ENCODE peak calls at places on chromosomes 12 and 14, in eight cellular contexts. W is heart left ventricle; O is CD4-positive, alpha-beta T cell; A is left ventricle myocardium inferior; B is upper lobe of right lung; Z is MCF 10A; U is suprapubic skin; J is CD14-positive monocyte. V is an unnamed sample.

GRCh38 chr14:24312736-24313507 is 1.6 kb downstream of the LTB4R start:
- DNase-seq in J (peak), W (peak), A (no peak), U (no peak), O (no peak), B (no peak), Z (no peak), V (no peak)

GRCh38 chr12:93387780-93388179 is 10.1 kb downstream of the NUDT4 start:
- DNase-seq in A (no peak), O (no peak), Z (no peak), U (no peak), B (no peak), W (no peak), J (no peak), V (no peak)

GRCh38 chr12:4829793-4830162 is 79.9 kb upstream of the KCNA1 start:
- DNase-seq in U (no peak), J (no peak), O (no peak), W (no peak), B (no peak), A (no peak), Z (no peak), V (no peak)

GRCh38 chr12:6946033-6946919 is 2.5 kb downstream of the C12orf57 start:
- DNase-seq in U (no peak), O (peak), J (no peak), A (no peak), W (no peak), Z (peak), B (peak), V (no peak)

GRCh38 chr12:114328292-114328691 is 77.7 kb downstream of the TBX5 start:
- DNase-seq in W (no peak), Z (no peak), U (no peak), B (no peak), J (no peak), O (no peak), A (no peak), V (no peak)

GRCh38 chr12:124636138-124636968 is 68.9 kb upstream of the NCOR2 start:
- DNase-seq in B (no peak), Z (peak), W (peak), O (peak), J (peak), A (no peak), U (no peak), V (no peak)

GRCh38 chr12:105983622-105984325 is 155.0 kb downstream of the NUAK1 start:
- DNase-seq in J (no peak), W (no peak), B (no peak), A (no peak), U (no peak), O (no peak), Z (no peak), V (no peak)

GRCh38 chr12:4120316-4120920 is 153.1 kb upstream of the CCND2 start:
- DNase-seq in B (no peak), O (no peak), U (no peak), J (no peak), W (no peak), Z (no peak), A (no peak), V (no peak)

GRCh38 chr12:54980341-54980740 is 4.2 kb downstream of the TESPA1 start:
- DNase-seq in J (no peak), U (no peak), A (no peak), Z (no peak), W (no peak), B (no peak), O (peak), V (no peak)

GRCh38 chr12:91940322-91940721 is 205.3 kb downstream of the BTG1 start:
- DNase-seq in J (no peak), B (no peak), U (no peak), A (no peak), W (no peak), Z (no peak), O (no peak), V (no peak)

GRCh38 chr12:11746024-11746771 is 96.7 kb downstream of the ETV6 start:
- DNase-seq in Z (peak), J (peak), W (no peak), B (no peak), O (no peak), U (no peak), A (no peak), V (no peak)

GRCh38 chr14:68979722-68980552 is 835 bp upstream of the ACTN1 start:
- DNase-seq in O (no peak), B (peak), W (peak), J (no peak), A (peak), Z (peak), U (peak), V (no peak)

GRCh38 chr12:100555722-100556121 is 17.8 kb upstream of the GAS2L3 start:
- DNase-seq in Z (peak), O (no peak), A (no peak), B (no peak), U (no peak), W (no peak), J (no peak), V (no peak)

GRCh38 chr14:64611358-64612020 is 61.7 kb downstream of the PPP1R36 start:
- DNase-seq in U (no peak), W (no peak), O (no peak), B (no peak), Z (no peak), A (no peak), J (no peak), V (no peak)

GRCh38 chr12:31362115-31362758 is 36.3 kb upstream of the SINHCAF start:
- DNase-seq in A (no peak), B (no peak), U (no peak), O (no peak), Z (no peak), W (no peak), J (no peak), V (no peak)

GRCh38 chr12:46268349-46268616 is 560 bp downstream of the SLC38A1 start:
- DNase-seq in U (no peak), A (no peak), J (no peak), B (peak), W (no peak), Z (no peak), O (peak), V (no peak)

GRCh38 chr14:56004807-56005579 is 113.2 kb upstream of the PELI2 start:
- DNase-seq in B (no peak), A (no peak), U (no peak), W (peak), J (peak), Z (no peak), O (no peak), V (no peak)

DNA sequence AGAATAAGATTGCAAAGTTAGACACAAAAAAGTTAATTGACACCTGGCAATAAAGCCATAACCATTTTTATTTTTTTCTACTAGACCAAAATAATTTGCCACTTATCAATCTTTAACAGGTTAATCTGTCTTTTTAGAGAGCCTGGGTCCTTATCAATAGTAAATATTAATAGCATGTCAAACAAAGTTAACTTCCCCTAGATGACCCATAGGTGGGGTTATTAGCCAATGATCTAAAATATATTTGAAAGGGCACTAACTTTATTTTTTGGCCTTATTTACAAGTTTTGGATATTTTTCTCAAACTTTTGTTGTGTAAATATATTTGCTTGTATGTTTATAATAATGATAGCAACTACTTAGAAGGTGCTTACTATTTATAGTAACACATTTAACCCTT is 3.9 kb downstream of the ANKRD33 start:
- DNase-seq in A (no peak), O (no peak), B (no peak), U (no peak), Z (no peak), W (no peak), J (no peak), V (no peak)
- TF ChIP-seq CTCF in A (peak), O (no peak), B (peak), U (no peak), Z (peak), W (peak), J (peak), V (peak)

GRCh38 chr14:94867209-94867608 is 97.3 kb upstream of the GSC start:
- DNase-seq in B (no peak), A (no peak), J (no peak), Z (no peak), U (no peak), O (no peak), W (no peak), V (no peak)

GRCh38 chr14:94863366-94863765 is 93.5 kb upstream of the GSC start:
- DNase-seq in Z (no peak), A (no peak), J (no peak), W (no peak), U (no peak), O (no peak), B (no peak), V (no peak)

GRCh38 chr14:94867931-94868597 is 98.2 kb upstream of the GSC start:
- DNase-seq in Z (peak), A (no peak), J (no peak), U (no peak), B (no peak), O (no peak), W (no peak), V (no peak)

DNA sequence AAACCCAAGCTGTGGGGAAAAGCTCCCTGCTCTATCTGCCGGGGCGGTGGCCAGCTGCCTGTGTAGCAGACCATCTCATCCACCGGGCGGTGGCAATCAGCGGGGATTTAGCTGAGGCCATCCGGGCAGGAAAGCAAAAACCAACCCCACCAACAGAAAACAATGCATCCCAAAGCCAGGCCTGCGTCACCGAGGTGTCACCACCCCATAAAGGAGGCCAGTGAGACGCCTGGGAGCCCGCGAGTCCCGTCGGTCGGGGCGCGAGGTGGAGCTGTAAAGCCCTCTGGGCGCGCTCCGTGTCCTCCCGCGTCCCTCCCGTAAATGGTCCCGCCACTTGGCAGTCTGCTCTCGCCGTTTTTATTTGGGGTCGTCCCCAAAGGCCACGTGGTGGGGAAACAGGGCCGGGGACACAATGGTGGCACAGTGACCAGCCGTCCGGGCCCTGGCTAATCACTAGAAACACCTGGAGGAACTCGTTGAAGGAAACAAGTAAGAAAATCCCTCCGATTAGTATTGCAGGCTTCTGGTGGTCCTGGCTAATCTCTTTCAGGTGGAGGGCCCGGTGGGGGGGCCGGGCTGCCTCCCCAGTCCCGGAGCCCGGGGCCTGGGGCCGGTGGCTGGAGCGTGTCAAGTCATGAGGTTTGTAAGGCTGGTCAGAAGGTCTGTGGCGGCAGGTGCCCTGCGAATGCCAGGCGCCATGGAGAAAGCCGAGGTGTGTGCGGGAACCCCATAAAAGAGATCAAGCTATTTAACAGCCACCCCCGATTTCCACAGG is 94.7 kb upstream of the GSC start:
- DNase-seq in Z (no peak), A (no peak), O (no peak), W (peak), B (no peak), U (no peak), J (no peak), V (no peak)
- TF ChIP-seq CTCF in Z (no peak), A (no peak), O (no peak), W (no peak), B (no peak), U (no peak), J (no peak), V (no peak)

DNA sequence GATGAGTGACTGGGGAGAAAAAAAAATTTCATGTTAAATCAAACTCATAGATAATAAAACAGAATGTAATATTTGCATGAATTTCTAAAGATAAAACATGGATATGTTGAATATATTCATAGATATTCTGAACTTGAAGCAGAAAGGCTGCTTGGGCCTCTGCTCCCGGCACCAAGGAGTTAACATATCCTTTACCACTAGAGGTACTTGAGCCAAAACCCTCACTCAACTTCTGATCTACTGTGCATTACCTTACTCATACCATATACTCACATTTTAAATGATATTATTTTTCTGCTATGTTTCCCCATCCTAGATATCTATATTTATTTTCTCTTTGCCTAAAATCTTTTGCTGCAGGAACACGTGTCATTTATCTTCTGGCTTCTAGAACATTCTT is 14.9 kb downstream of the AREL1 start:
- DNase-seq in W (no peak), O (no peak), B (no peak), A (no peak), U (no peak), Z (no peak), J (no peak), V (no peak)
- TF ChIP-seq CTCF in W (no peak), O (no peak), B (no peak), A (no peak), U (no peak), Z (no peak), J (no peak), V (no peak)

DNA sequence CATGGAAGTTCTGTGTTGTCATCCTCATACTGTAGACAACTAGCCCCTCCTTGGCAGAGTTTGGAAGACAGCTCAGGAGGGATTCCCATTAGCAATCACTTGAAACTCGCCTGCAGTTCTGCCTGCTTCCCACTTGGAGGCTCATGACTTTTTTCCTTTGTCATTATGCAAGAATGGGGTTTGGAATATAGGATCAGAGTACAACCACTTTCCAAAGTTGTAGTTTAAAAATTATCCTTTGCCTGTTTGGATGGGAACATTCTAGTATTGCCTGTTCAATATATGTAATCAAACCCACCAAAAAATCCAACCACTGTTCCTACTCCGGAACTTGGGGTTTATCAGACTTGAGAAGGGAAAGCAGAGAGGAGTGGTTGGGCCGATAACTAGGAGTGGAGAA is 2.1 kb upstream of the GPD1 start:
- DNase-seq in W (no peak), B (no peak), Z (peak), O (no peak), A (no peak), J (no peak), U (no peak), V (no peak)
- TF ChIP-seq CTCF in W (peak), B (peak), Z (peak), O (no peak), A (peak), J (no peak), U (no peak), V (peak)

GRCh38 chr12:94721173-94721572 is 70.8 kb upstream of the TMCC3 start:
- DNase-seq in B (no peak), U (no peak), W (no peak), O (no peak), A (no peak), Z (no peak), J (no peak), V (no peak)

GRCh38 chr12:94730846-94731245 is 80.5 kb upstream of the TMCC3 start:
- DNase-seq in J (no peak), A (no peak), W (no peak), B (no peak), U (no peak), Z (no peak), O (no peak), V (no peak)

GRCh38 chr12:94722664-94723063 is 72.3 kb upstream of the TMCC3 start:
- DNase-seq in O (no peak), J (no peak), W (no peak), Z (no peak), B (no peak), U (no peak), A (no peak), V (no peak)

DNA sequence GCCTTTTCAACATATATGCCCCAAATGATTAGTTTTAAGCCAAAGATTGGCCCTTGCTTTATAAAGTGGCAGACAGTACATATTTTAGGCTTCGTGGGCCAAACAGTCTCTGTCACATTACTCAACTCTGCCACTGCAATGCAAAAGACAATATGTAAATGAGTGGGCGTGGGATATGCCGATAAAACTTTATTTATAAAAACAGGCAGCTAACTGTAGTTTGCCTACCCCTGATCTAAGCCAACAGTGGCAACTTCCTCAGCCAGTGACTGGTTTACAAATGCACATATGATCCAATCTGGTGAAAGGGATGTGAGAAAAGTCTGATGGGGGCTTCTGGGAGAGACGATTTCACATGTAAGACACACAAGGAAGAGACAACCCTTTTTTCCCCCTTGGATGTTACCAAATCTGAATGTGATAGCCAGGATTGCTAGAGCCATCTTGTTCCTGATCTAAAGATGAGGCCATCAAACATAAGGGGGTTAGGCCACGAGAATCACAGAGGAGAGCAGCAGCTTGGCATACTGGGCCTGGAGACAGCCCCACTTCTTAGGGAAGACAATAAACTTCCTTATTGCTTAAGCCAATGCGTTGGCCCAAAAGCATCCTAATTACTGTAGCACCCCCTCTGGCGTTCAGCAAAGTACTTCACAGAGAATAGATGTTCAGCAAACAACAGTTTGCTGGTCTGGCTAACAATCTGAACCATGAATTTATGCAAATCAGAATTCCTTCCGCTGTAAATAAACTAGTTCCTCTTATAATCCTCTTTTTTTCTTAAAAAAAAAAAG is 75.2 kb upstream of the TMCC3 start:
- DNase-seq in Z (peak), O (no peak), W (no peak), A (no peak), U (no peak), J (peak), B (no peak), V (no peak)
- TF ChIP-seq CTCF in Z (peak), O (no peak), W (peak), A (peak), U (no peak), J (peak), B (peak), V (peak)

GRCh38 chr12:20798561-20798960 is 11.9 kb upstream of the SLCO1B3 start:
- DNase-seq in J (no peak), B (no peak), O (no peak), W (no peak), Z (peak), A (no peak), U (no peak), V (no peak)
- TF ChIP-seq CTCF in J (no peak), B (peak), O (no peak), W (peak), Z (no peak), A (peak), U (no peak), V (peak)

DNA sequence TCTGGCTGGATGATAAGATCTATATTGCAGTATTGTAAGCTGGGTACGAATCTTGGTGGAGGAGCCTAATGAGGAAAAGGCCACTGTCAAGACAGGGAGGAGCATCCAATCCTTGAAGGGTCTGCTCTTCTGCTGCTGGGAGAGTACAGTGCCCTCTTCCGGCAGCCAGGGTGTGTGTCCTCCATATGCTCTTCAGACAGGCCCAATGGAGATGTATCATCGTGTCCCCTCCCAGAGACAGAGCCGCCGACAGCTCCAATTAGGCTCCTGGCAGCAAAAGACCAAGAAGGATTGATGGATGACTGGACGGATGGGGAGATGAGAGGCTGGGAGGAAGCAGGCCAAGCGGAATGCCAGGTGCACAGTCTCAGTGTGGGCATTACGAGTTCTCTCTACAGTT is 51.6 kb upstream of the PIWIL1 start:
- DNase-seq in B (no peak), J (no peak), W (no peak), A (no peak), U (no peak), O (no peak), Z (no peak), V (no peak)
- TF ChIP-seq CTCF in B (peak), J (no peak), W (no peak), A (no peak), U (no peak), O (no peak), Z (no peak), V (no peak)

GRCh38 chr12:128973883-128974681 is 120.8 kb downstream of the GLT1D1 start:
- DNase-seq in W (no peak), Z (no peak), B (peak), J (no peak), U (no peak), A (no peak), O (no peak), V (no peak)

GRCh38 chr12:128974881-128975280 is 121.6 kb downstream of the GLT1D1 start:
- DNase-seq in U (no peak), A (no peak), O (no peak), J (no peak), W (no peak), Z (no peak), B (no peak), V (no peak)

GRCh38 chr12:128971802-128972201 is 118.5 kb downstream of the GLT1D1 start:
- DNase-seq in Z (no peak), A (no peak), U (no peak), O (no peak), J (no peak), B (no peak), W (no peak), V (no peak)

GRCh38 chr12:128980623-128981022 is 127.3 kb downstream of the GLT1D1 start:
- DNase-seq in Z (no peak), A (no peak), O (no peak), B (no peak), U (no peak), J (no peak), W (no peak), V (no peak)

GRCh38 chr12:128976120-128976519 is 122.8 kb downstream of the GLT1D1 start:
- DNase-seq in O (no peak), B (no peak), J (no peak), A (no peak), W (no peak), Z (no peak), U (no peak), V (no peak)
- TF ChIP-seq CTCF in O (no peak), B (peak), J (peak), A (no peak), W (peak), Z (no peak), U (no peak), V (peak)

V was measured in chondrocyte.